ENCODE peak calls at places on chromosomes 1 and 21, in five cellular contexts. V is NCI-H226; X is SJSA1; F is endothelial cell; T is CD8-positive, alpha-beta memory T cell. J is an unnamed sample.

GRCh38 chr1:37477198-37477931 is 3.0 kb downstream of the ZC3H12A start:
- DNase-seq in F (no peak), V (peak), T (peak), X (peak), J (no peak)

GRCh38 chr1:25707280-25708016 is 90.9 kb downstream of the MAN1C1 start:
- DNase-seq in T (no peak), X (no peak), V (no peak), F (no peak), J (no peak)

GRCh38 chr1:31689821-31690220 is 14.0 kb downstream of the COL16A1 start:
- DNase-seq in V (peak), F (no peak), T (no peak), X (peak), J (no peak)

GRCh38 chr1:204278973-204279372 is 65.2 kb upstream of the GOLT1A start:
- DNase-seq in T (no peak), F (no peak), V (no peak), X (no peak), J (no peak)

GRCh38 chr1:47709302-47710074 is 271.6 kb downstream of the FOXD2 start:
- DNase-seq in T (no peak), X (no peak), F (peak), V (no peak), J (peak)

GRCh38 chr1:48061162-48062136 is 64.3 kb upstream of the TRABD2B start:
- DNase-seq in T (no peak), F (peak), X (peak), V (peak), J (peak)

GRCh38 chr21:33412832-33413519 is 9.8 kb downstream of the IFNGR2 start:
- DNase-seq in V (no peak), F (no peak), X (no peak), T (no peak), J (no peak)

GRCh38 chr1:26786437-26787380 is 1.0 kb upstream of the PIGV start:
- DNase-seq in T (no peak), X (peak), F (peak), V (peak), J (peak)

GRCh38 chr21:36738489-36739126 is 39.7 kb downstream of the SIM2 start:
- DNase-seq in X (no peak), F (no peak), V (no peak), T (no peak), J (no peak)

GRCh38 chr1:84851839-84852238 is 41.2 kb downstream of the LPAR3 start:
- DNase-seq in V (peak), F (no peak), X (peak), T (no peak), J (no peak)

GRCh38 chr1:226568077-226568831 is 19.7 kb downstream of the STUM start:
- DNase-seq in V (no peak), X (no peak), T (no peak), F (peak), J (no peak)

GRCh38 chr1:71869326-71869725 is 413.0 kb downstream of the NEGR1 start:
- DNase-seq in F (no peak), V (no peak), T (no peak), X (no peak), J (no peak)

GRCh38 chr1:229383961-229384360 is 41.1 kb upstream of the CCSAP start:
- DNase-seq in X (no peak), F (no peak), T (no peak), V (no peak), J (no peak)

GRCh38 chr1:212983482-212983881 is 32.2 kb downstream of the ANGEL2 start:
- DNase-seq in F (no peak), V (no peak), X (no peak), T (no peak), J (no peak)

GRCh38 chr1:190478193-190479007 is 736 bp upstream of the BRINP3 start:
- DNase-seq in T (no peak), V (no peak), X (no peak), F (peak), J (no peak)

GRCh38 chr1:218939095-218939494 is 234.6 kb upstream of the LYPLAL1 start:
- DNase-seq in T (no peak), F (no peak), X (no peak), V (no peak), J (no peak)

GRCh38 chr1:174911626-174912025 is 88.1 kb upstream of the CACYBP start:
- DNase-seq in V (no peak), T (no peak), F (no peak), X (no peak), J (no peak)

GRCh38 chr1:34929853-34930701 is 627 bp upstream of the DLGAP3 start:
- DNase-seq in F (peak), T (no peak), V (no peak), X (no peak), J (no peak)

GRCh38 chr1:9768983-9769382 is 54.8 kb downstream of the CLSTN1 start:
- DNase-seq in F (no peak), X (no peak), V (no peak), T (no peak), J (no peak)

GRCh38 chr1:228487336-228488106 is at the start of gene RNF187:
- DNase-seq in F (peak), X (peak), T (peak), V (no peak), J (peak)

GRCh38 chr1:5399771-5400170 is 592.5 kb downstream of the NPHP4 start:
- DNase-seq in T (no peak), V (no peak), X (no peak), F (no peak), J (no peak)

GRCh38 chr1:43256675-43257570 is 12.9 kb upstream of the TMEM125 start:
- DNase-seq in F (no peak), X (peak), T (no peak), V (no peak), J (no peak)

J was measured in erythroblast.